ENCODE peak calls at places on chromosomes 2 and 18, in five cellular contexts. D, H, N, R and Z are unnamed samples.
A peak's percentile ranks its signal among the peaks of the same experiment; 100 is the strongest.

GRCh38 chr2:64478502-64479230 is 24.7 kb downstream of the LGALSL start:
- DNase-seq in D (no peak), H (no peak), R (no peak), N (no peak), Z (no peak)

GRCh38 chr18:50313031-50313607 is 25.6 kb upstream of the CXXC1 start:
- DNase-seq in D (no peak), R (no peak), N (no peak), H (no peak), Z (no peak)

GRCh38 chr2:152464853-152465470 is 130.0 kb downstream of the FMNL2 start:
- DNase-seq in H (no peak), D (no peak), N (no peak), R (no peak), Z (no peak)

GRCh38 chr2:144099746-144100438 is 420.0 kb downstream of the ZEB2 start:
- DNase-seq in H (peak; percentile 23), R (no peak), N (peak; percentile 92), D (peak; percentile 98), Z (no peak)

GRCh38 chr2:155733091-155733870 is 599.2 kb downstream of the NR4A2 start:
- DNase-seq in R (no peak), N (no peak), D (no peak), H (no peak), Z (no peak)

GRCh38 chr2:238994432-238994831 is 146.5 kb downstream of the TWIST2 start:
- DNase-seq in N (no peak), H (no peak), D (no peak), R (no peak), Z (no peak)

GRCh38 chr2:28276076-28276618 is 116.5 kb upstream of the FOSL2 start:
- DNase-seq in N (peak; percentile 97), H (no peak), D (peak; percentile 100), R (no peak), Z (no peak)

GRCh38 chr18:1797265-1797664 is 774.0 kb downstream of the METTL4 start:
- DNase-seq in N (no peak), H (no peak), D (no peak), R (no peak), Z (no peak)

GRCh38 chr2:127508621-127509034 is 17.7 kb downstream of the IWS1 start:
- DNase-seq in R (peak; percentile 55), H (peak; percentile 44), N (peak; percentile 91), D (peak; percentile 99), Z (no peak)

GRCh38 chr18:58781627-58782194 is 83.0 kb upstream of the ZNF532 start:
- DNase-seq in D (peak; percentile 76), N (peak; percentile 91), R (peak; percentile 75), H (peak; percentile 85), Z (peak; percentile 68)

GRCh38 chr2:29042581-29043075 is 31.7 kb downstream of the PCARE start:
- DNase-seq in R (peak; percentile 21), D (peak; percentile 70), H (no peak), N (peak; percentile 78), Z (no peak)

GRCh38 chr2:224025874-224026273 is 13.2 kb downstream of the SERPINE2 start:
- DNase-seq in H (no peak), N (no peak), D (no peak), R (no peak), Z (no peak)

GRCh38 chr2:205827809-205828208 is 145.5 kb downstream of the NRP2 start:
- DNase-seq in N (no peak), D (no peak), H (no peak), R (no peak), Z (no peak)

GRCh38 chr2:236177967-236178909 is 10.1 kb upstream of the GBX2 start:
- DNase-seq in H (peak; percentile 79), N (peak; percentile 55), R (peak; percentile 62), D (peak; percentile 30), Z (no peak)

GRCh38 chr2:200713704-200714064 is 98.0 kb upstream of the BZW1 start:
- DNase-seq in D (no peak), R (no peak), H (no peak), N (no peak), Z (no peak)

GRCh38 chr2:177279847-177280246 is 15.3 kb upstream of the NFE2L2 start:
- DNase-seq in R (no peak), N (no peak), D (no peak), H (no peak), Z (no peak)

GRCh38 chr2:67645280-67646255 is 248.4 kb downstream of the ETAA1 start:
- DNase-seq in N (no peak), H (no peak), D (peak; percentile 30), R (no peak), Z (no peak)

GRCh38 chr18:74745658-74746403 is 148.2 kb downstream of the ZNF407 start:
- DNase-seq in N (peak; percentile 68), R (no peak), D (peak; percentile 86), H (no peak), Z (no peak)

GRCh38 chr2:191631754-191632153 is 46.2 kb upstream of the NABP1 start:
- DNase-seq in D (peak; percentile 66), N (peak; percentile 93), R (no peak), H (no peak), Z (peak; percentile 54)

GRCh38 chr18:45386256-45386655 is 229.0 kb upstream of the SLC14A2 start:
- DNase-seq in N (peak; percentile 36), R (peak; percentile 50), D (peak; percentile 8), H (peak; percentile 83), Z (no peak)

GRCh38 chr18:71237636-71238035 is 948.8 kb downstream of the SOCS6 start:
- DNase-seq in N (no peak), H (no peak), R (no peak), D (no peak), Z (no peak)

GRCh38 chr2:177295479-177295878 is 31.0 kb upstream of the NFE2L2 start:
- DNase-seq in D (peak; percentile 79), R (no peak), N (peak; percentile 73), H (peak; percentile 33), Z (no peak)

GRCh38 chr2:215796160-215796559 is 217.2 kb downstream of the MREG start:
- DNase-seq in N (peak; percentile 94), D (peak; percentile 66), R (no peak), H (no peak), Z (no peak)

GRCh38 chr18:36153203-36153602 is 23.5 kb downstream of the ELP2 start:
- DNase-seq in R (no peak), N (peak; percentile 9), H (no peak), D (peak; percentile 97), Z (no peak)

GRCh38 chr18:69985239-69985638 is 37.6 kb upstream of the CD226 start:
- DNase-seq in D (no peak), R (no peak), N (no peak), H (no peak), Z (no peak)

GRCh38 chr2:235414422-235414821 is 79.4 kb upstream of the AGAP1 start:
- DNase-seq in R (peak; percentile 57), D (no peak), N (no peak), H (no peak), Z (no peak)

GRCh38 chr2:42812899-42813479 is 20.6 kb upstream of the HAAO start:
- DNase-seq in H (no peak), R (no peak), N (peak; percentile 70), D (peak; percentile 31), Z (no peak)

GRCh38 chr2:179412116-179412515 is 147.5 kb upstream of the SESTD1 start:
- DNase-seq in R (no peak), N (peak; percentile 44), D (peak; percentile 51), H (no peak), Z (no peak)

GRCh38 chr2:35822716-35823115 is 532.9 kb upstream of the CRIM1 start:
- DNase-seq in R (no peak), D (no peak), H (no peak), N (no peak), Z (peak; percentile 1)

GRCh38 chr2:138239902-138240595 is 261.5 kb upstream of the SPOPL start:
- DNase-seq in D (no peak), H (no peak), R (no peak), N (peak; percentile 80), Z (no peak)

GRCh38 chr2:101223814-101224231 is 28.9 kb upstream of the CNOT11 start:
- DNase-seq in D (no peak), H (no peak), R (no peak), N (no peak), Z (no peak)

GRCh38 chr2:169007941-169008340 is 23.2 kb downstream of the ABCB11 start:
- DNase-seq in R (no peak), D (no peak), H (no peak), N (no peak), Z (no peak)

DNA sequence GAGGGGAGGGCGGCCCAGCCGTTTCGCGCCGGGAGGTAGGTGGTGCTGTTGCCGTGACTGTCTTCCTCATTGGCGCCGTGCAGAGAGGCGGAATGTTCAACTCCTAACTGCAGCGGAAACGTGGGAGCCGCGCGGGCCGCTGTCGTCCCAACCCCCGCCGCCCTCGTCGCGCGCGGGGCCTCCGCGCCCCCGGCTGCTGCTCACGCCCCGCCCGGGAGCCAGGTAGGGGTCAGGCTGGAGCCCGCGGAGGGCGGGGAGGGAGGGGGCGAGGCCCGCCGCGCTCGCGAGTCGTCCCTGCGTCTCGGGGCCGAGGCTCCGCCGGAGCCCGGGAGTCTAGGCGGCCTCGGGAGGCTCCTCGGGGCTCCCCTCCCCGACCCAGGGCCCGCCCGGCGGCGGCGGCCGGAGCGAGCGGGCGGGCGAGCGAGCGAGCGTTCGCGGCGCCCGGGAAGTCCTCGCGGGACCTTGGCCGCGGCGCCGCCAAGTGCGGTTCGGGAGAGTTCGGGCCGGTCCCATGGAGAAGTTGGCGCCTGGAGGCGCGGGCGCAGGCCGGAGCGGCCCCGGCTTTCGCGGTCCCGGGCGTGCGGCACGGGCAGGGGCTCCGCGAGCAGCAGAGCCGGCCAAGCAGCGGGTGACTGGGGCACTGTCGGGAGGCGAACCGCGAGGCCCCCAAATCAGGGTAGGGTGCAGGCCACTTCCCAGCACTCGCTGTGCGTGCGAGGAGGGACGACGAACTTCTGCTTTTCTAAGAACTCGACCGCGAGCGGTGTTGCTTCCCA is at the start of gene MAP3K20:
- DNase-seq in D (peak; percentile 71), N (peak; percentile 82), R (peak; percentile 70), H (peak; percentile 79), Z (no peak)
- TF ChIP-seq CTCF in D (peak; percentile 54), N (peak; percentile 60), R (peak; percentile 54), H (peak; percentile 39), Z (peak; percentile 62)

DNA sequence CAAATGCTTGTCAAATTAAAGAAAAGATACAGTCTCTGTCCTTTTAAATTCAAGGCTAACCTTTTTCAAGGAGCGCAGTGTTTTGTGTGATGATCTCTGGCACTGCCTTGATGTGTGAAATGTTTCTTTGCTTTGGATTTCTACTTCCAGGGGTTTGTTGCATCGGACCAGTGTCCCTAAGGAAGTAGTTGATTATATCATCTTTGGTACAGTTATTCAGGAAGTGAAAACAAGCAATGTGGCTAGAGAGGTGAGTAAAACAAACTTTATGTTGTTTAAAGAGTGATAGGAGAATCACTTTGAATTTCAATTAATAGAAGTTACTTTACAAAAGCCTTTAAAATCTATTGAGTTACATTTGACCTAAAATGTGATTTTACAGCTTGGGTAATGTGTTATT is 28.8 kb downstream of the HADHB start:
- DNase-seq in H (no peak), R (no peak), D (peak; percentile 17), N (no peak), Z (no peak)
- H3K4me3 ChIP-seq in H (no peak overlapping the region), R (no peak overlapping the region), D (no peak overlapping the region), N (no peak overlapping the region), Z (no peak overlapping the region)

DNA sequence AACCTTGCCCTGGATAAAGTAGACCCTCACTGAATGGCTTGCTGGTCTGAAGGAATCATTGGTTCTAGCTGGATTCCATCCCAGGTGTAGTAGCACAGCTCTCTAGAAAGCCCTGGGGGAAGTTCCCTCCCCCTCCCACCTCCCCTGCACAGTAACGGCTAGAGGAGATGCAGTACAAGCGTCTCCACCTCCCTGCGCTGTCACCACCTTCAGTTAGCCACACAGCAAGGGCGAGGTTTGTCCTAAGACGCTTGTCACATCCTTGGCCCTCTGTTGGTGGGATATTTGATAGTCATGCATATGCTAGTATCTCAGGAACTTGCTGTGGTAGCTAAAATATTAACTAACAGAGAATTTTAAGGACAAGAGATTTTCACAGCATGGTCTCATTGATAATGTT is 19.3 kb downstream of the TRAPPC12 start:
- DNase-seq in D (no peak), H (no peak), R (no peak), N (no peak), Z (no peak)
- TF ChIP-seq CTCF in D (no peak), H (no peak), R (no peak), N (peak; percentile 4), Z (no peak)

GRCh38 chr2:12552092-12552491 is 164.6 kb upstream of the TRIB2 start:
- DNase-seq in R (no peak), N (no peak), H (no peak), D (no peak), Z (no peak)
- H3K4me3 ChIP-seq in R (no peak overlapping the region), N (no peak overlapping the region), H (no peak overlapping the region), D (no peak overlapping the region), Z (no peak overlapping the region)